ENCODE peak calls at places on chromosome 3, in six cellular contexts. N is cardiac muscle cell, D is heart left ventricle, I is A549, W is colonic mucosa, R is body of pancreas. B is an unnamed sample. For H3K9me3, the result is how much of the 10 kb centered on the place peaks cover.

GRCh38 chr3:125166581-125166980 is 46.0 kb downstream of the SLC12A8 start:
- DNase-seq in N (no peak), D (no peak), I (no peak), W (no peak), R (no peak), B (no peak)

GRCh38 chr3:131503328-131503650 is 518 bp upstream of the MRPL3 start:
- DNase-seq in N (no peak), D (no peak), I (no peak), W (no peak), R (no peak), B (no peak)

GRCh38 chr3:10263549-10264363 is 15.5 kb downstream of the TATDN2 start:
- DNase-seq in N (peak), D (no peak), I (peak), W (no peak), R (peak), B (no peak)

GRCh38 chr3:50316657-50317242 is 5.8 kb downstream of the HYAL2 start:
- DNase-seq in N (no peak), D (no peak), I (no peak), W (peak), R (no peak), B (peak)

GRCh38 chr3:113231827-113232253 is 20.5 kb downstream of the BOC start:
- DNase-seq in N (no peak), D (no peak), I (peak), W (no peak), R (peak), B (no peak)

GRCh38 chr3:183153210-183153950 is 9.2 kb downstream of the LAMP3 start:
- DNase-seq in N (no peak), D (no peak), I (no peak), W (no peak), R (no peak), B (no peak)

GRCh38 chr3:42190701-42191442 is 75.1 kb downstream of the CCK start:
- DNase-seq in N (peak), D (peak), I (peak), W (peak), R (peak), B (peak)

GRCh38 chr3:69094467-69095205 is 9.9 kb downstream of the ARL6IP5 start:
- DNase-seq in N (no peak), D (no peak), I (no peak), W (no peak), R (no peak), B (no peak)

GRCh38 chr3:50617096-50617791 is at the start of gene MAPKAPK3:
- DNase-seq in N (peak), D (peak), I (no peak), W (peak), R (peak), B (peak)

GRCh38 chr3:119643528-119643927 is 16.9 kb downstream of the POPDC2 start:
- DNase-seq in N (no peak), D (no peak), I (peak), W (no peak), R (no peak), B (no peak)

GRCh38 chr3:119645813-119646212 is 14.6 kb downstream of the POPDC2 start:
- DNase-seq in N (no peak), D (no peak), I (no peak), W (no peak), R (no peak), B (no peak)

GRCh38 chr3:119644481-119644880 is 15.9 kb downstream of the POPDC2 start:
- DNase-seq in N (no peak), D (no peak), I (no peak), W (no peak), R (no peak), B (no peak)

GRCh38 chr3:119641416-119641815 is 19.0 kb downstream of the POPDC2 start:
- DNase-seq in N (no peak), D (no peak), I (no peak), W (no peak), R (no peak), B (no peak)

DNA sequence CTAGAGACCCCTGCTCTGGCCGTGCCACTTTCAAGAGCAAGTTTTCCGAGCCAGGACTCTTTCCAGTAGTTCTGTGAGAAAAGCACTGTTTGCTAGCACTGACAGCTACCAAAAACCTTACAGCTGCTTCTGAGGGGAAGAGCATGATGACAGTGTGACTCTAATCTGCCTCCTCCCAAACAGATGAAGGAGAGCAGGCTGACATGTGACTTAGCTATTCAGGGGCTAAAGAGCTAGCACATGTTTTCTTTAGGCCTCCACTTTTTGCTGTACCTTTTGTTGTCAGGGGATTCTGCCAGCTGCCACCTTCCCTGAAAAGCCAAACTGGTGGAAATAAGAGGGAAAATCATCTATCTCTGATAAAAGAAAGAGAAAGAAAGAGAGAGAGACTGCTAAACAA is 17.3 kb downstream of the POPDC2 start:
- DNase-seq in N (no peak), D (no peak), I (no peak), W (no peak), R (no peak), B (no peak)
- H3K27ac ChIP-seq in N (peak), D (peak), I (peak), W (no peak), R (no peak), B (no peak)

GRCh38 chr3:119294889-119295769 is 946 bp downstream of the ARHGAP31 start:
- DNase-seq in N (peak), D (peak), I (peak), W (peak), R (peak), B (peak)

GRCh38 chr3:119293761-119294401 is at the start of gene ARHGAP31:
- DNase-seq in N (peak), D (peak), I (peak), W (peak), R (peak), B (peak)

GRCh38 chr3:119294402-119294888 is 262 bp downstream of the ARHGAP31 start:
- DNase-seq in N (peak), D (peak), I (peak), W (peak), R (peak), B (peak)

GRCh38 chr3:119292666-119293065 is 1.5 kb upstream of the ARHGAP31 start:
- DNase-seq in N (no peak), D (no peak), I (no peak), W (no peak), R (no peak), B (no peak)

GRCh38 chr3:119293105-119293683 is 989 bp upstream of the ARHGAP31 start:
- DNase-seq in N (no peak), D (no peak), I (no peak), W (no peak), R (no peak), B (no peak)
- H3K4me3 ChIP-seq in N (peak), D (peak), I (peak), W (peak), R (peak), B (peak)

GRCh38 chr3:494190-494589 is 297.6 kb downstream of the CHL1 start:
- DNase-seq in N (no peak), D (no peak), I (no peak), W (no peak), R (no peak), B (no peak)

GRCh38 chr3:502486-502885 is 305.9 kb downstream of the CHL1 start:
- DNase-seq in N (no peak), D (no peak), I (no peak), W (no peak), R (no peak), B (no peak)

DNA sequence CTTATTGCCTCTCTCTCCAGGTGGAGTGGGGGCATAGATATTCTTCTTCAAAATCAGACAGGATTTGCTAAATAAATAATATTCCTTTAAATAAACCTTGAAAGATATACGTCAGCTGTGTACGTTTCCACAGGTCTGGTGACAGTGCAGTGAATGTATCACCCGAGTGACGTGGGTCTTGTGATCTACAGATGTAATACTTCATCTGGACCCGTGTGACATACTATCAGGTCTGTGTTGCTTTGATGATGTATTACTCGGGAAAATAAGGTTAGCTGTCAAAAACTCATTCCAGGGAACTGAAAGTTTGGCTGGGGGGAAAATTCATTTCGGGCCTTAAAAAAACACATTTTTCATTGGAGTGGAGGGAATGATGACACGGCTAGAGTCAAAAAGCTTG is 302.8 kb downstream of the CHL1 start:
- DNase-seq in N (no peak), D (no peak), I (no peak), W (no peak), R (no peak), B (no peak)
- H3K9me3 ChIP-seq in N (under half), D (under half), I (under half), W (under half), R (under half), B (under half)

DNA sequence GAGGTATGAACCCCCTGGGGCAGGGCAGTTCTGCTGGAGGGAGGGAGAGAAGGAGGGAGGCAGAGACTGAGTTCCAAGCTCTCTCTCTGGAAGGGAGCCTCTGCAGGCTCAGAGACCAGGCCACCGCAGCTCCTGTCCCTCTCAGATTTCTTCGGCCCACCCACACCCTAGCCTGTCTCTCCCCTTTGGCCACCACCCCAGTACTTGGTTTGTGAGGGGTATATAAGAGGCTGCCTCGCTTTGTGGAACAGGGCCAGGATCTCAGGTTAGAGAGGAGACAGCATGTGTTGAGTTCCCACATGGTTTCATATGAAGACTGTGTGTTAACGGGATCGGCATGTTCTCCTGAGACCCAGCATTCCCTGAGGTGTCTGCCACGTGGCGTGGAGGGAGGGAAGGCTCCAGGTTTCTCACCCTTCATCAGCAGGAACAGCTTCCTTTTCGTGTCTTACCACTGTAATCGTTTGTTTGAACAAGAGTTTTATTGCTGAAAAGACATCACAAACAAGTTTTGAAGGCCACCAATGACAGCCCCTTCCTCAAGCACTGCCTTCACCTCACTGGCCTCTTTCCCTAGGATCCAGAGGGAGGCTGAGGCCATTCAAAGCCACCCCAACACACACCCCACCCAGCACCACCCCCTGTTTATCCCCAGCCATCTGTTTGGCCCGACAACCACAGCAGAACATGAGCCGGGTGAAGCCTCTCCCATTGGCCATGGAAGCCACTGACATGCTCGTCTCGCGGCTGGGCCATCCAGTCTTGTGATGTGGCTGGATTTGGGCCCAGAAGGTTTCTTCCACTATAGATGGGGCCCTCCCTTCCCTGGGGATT is 9.8 kb downstream of the BHLHE40 start:
- DNase-seq in N (no peak), D (peak), I (no peak), W (peak), R (peak), B (no peak)
- H3K27ac ChIP-seq in N (no peak), D (peak), I (peak), W (peak), R (peak), B (peak)

GRCh38 chr3:62373714-62374333 is 474 bp upstream of the FEZF2 start:
- DNase-seq in N (no peak), D (no peak), I (no peak), W (no peak), R (no peak), B (no peak)
- H3K4me3 ChIP-seq in N (no peak), D (peak), I (no peak), W (no peak), R (no peak), B (no peak)

DNA sequence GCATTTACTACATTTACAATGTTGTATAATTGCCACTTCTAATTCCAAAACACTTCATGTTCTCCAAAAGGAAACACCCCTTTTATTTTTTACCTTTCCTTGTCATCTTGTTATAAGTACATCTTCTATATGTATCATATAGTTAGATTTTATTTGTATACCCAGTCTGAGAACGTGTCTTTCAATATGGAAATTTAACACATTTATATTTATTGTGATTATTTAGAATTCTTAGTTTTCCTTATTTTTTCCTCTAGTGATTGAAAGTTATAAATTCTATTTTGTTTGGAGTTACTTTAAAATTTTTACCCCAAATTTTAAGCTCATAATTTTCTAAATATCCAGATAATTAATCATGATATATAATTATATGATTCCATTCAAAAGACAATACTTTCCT is 15.8 kb downstream of the CMTM8 start:
- DNase-seq in N (no peak), D (no peak), I (no peak), W (no peak), R (no peak), B (no peak)
- H3K9me3 ChIP-seq in N (under half), D (under half), I (under half), W (under half), R (under half), B (under half)

GRCh38 chr3:81793410-81793809 is 32.0 kb upstream of the GBE1 start:
- DNase-seq in N (no peak), D (no peak), I (no peak), W (no peak), R (no peak), B (no peak)
- H3K27ac ChIP-seq in N (no peak), D (no peak), I (no peak), W (no peak), R (no peak), B (no peak)

B was measured in Peyer's patch.